ENCODE peak calls at places on chromosome 7, in ten cellular contexts. U, I, Q, G, T, E, N, H, Y and Z are unnamed samples.

GRCh38 chr7:151795168-151795754 is 81.7 kb downstream of the PRKAG2 start:
- DNase-seq in U (peak; percentile 80), I (peak; percentile 19), Q (peak; percentile 64), G (no peak), T (no peak), E (no peak), N (peak; percentile 24), H (no peak), Y (no peak), Z (no peak)

GRCh38 chr7:102456327-102456726 is 8.3 kb downstream of the ALKBH4 start:
- DNase-seq in U (no peak), I (no peak), Q (no peak), G (peak; percentile 29), T (no peak), E (no peak), N (no peak), H (peak; percentile 35), Y (no peak), Z (no peak)

GRCh38 chr7:11843113-11843765 is 11.2 kb upstream of the THSD7A start:
- DNase-seq in U (no peak), I (no peak), Q (no peak), G (peak; percentile 40), T (no peak), E (peak; percentile 28), N (no peak), H (no peak), Y (no peak), Z (no peak)

GRCh38 chr7:115997221-115997620 is 33.3 kb downstream of the TFEC start:
- DNase-seq in U (no peak), I (no peak), Q (no peak), G (no peak), T (no peak), E (no peak), N (no peak), H (no peak), Y (no peak), Z (no peak)

GRCh38 chr7:114864278-114864677 is 57.6 kb upstream of the MDFIC start:
- DNase-seq in U (no peak), I (no peak), Q (no peak), G (no peak), T (no peak), E (no peak), N (no peak), H (peak; percentile 40), Y (no peak), Z (no peak)

GRCh38 chr7:27211084-27211446 is 11.2 kb upstream of the HOXA13 start:
- DNase-seq in U (no peak), I (no peak), Q (no peak), G (no peak), T (no peak), E (no peak), N (no peak), H (no peak), Y (no peak), Z (no peak)

GRCh38 chr7:123979876-123980275 is 53.0 kb downstream of the TMEM229A start:
- DNase-seq in U (no peak), I (no peak), Q (no peak), G (peak; percentile 81), T (no peak), E (peak; percentile 24), N (no peak), H (no peak), Y (no peak), Z (no peak)

GRCh38 chr7:134546903-134547737 is 1.8 kb upstream of the AKR1B15 start:
- DNase-seq in U (peak; percentile 73), I (peak; percentile 88), Q (peak; percentile 80), G (peak; percentile 74), T (no peak), E (no peak), N (peak; percentile 66), H (peak; percentile 61), Y (peak; percentile 44), Z (peak; percentile 72)

GRCh38 chr7:158525648-158526484 is 61.8 kb downstream of the PTPRN2 start:
- DNase-seq in U (no peak), I (no peak), Q (no peak), G (no peak), T (no peak), E (no peak), N (no peak), H (no peak), Y (no peak), Z (no peak)

GRCh38 chr7:16945372-16945771 is 63.6 kb upstream of the AGR3 start:
- DNase-seq in U (no peak), I (no peak), Q (no peak), G (no peak), T (no peak), E (no peak), N (no peak), H (no peak), Y (no peak), Z (no peak)

GRCh38 chr7:18509491-18509890 is 13.9 kb downstream of the HDAC9 start:
- DNase-seq in U (no peak), I (no peak), Q (no peak), G (no peak), T (no peak), E (no peak), N (no peak), H (no peak), Y (no peak), Z (no peak)

GRCh38 chr7:1545417-1546246 is 10.4 kb downstream of the TMEM184A start:
- DNase-seq in U (no peak), I (no peak), Q (no peak), G (no peak), T (no peak), E (peak; percentile 10), N (no peak), H (no peak), Y (no peak), Z (no peak)